ENCODE peak calls at places on chromosomes 13 and 19, in seven cellular contexts. C, T, P, Z, B, V and W are unnamed samples.
A peak's percentile ranks its signal among the peaks of the same experiment; 100 is the strongest.

GRCh38 chr13:112053167-112053743 is 13.7 kb upstream of the SOX1 start:
- DNase-seq in C (no peak), T (no peak), P (no peak), Z (no peak), B (no peak), V (no peak), W (no peak)

GRCh38 chr19:45401815-45402468 is 2.9 kb downstream of the PPP1R13L start:
- DNase-seq in C (peak; percentile 36), T (no peak), P (no peak), Z (no peak), B (no peak), V (no peak), W (no peak)

GRCh38 chr13:90510319-90510718 is 837.2 kb upstream of the MIR17HG start:
- DNase-seq in C (no peak), T (no peak), P (no peak), Z (no peak), B (no peak), V (no peak), W (no peak)

GRCh38 chr19:55649579-55650557 is 1.9 kb downstream of the CCDC106 start:
- DNase-seq in C (peak; percentile 81), T (no peak), P (no peak), Z (no peak), B (no peak), V (peak; percentile 45), W (no peak)

GRCh38 chr13:31786011-31786410 is 46.7 kb downstream of the RXFP2 start:
- DNase-seq in C (no peak), T (no peak), P (no peak), Z (no peak), B (no peak), V (no peak), W (no peak)

GRCh38 chr13:60572855-60573254 is 175.8 kb downstream of the TDRD3 start:
- DNase-seq in C (no peak), T (no peak), P (peak; percentile 62), Z (no peak), B (no peak), V (no peak), W (no peak)

GRCh38 chr13:50788551-50788950 is 54.9 kb downstream of the DLEU7 start:
- DNase-seq in C (no peak), T (no peak), P (no peak), Z (no peak), B (no peak), V (no peak), W (no peak)

GRCh38 chr13:44063467-44063866 is 183.8 kb downstream of the LACC1 start:
- DNase-seq in C (no peak), T (no peak), P (no peak), Z (no peak), B (no peak), V (no peak), W (no peak)

GRCh38 chr13:113123226-113124150 is 889 bp downstream of the F10 start:
- DNase-seq in C (no peak), T (no peak), P (no peak), Z (no peak), B (no peak), V (no peak), W (no peak)

GRCh38 chr13:36965767-36966166 is 33.4 kb downstream of the ALG5 start:
- DNase-seq in C (no peak), T (peak; percentile 14), P (no peak), Z (no peak), B (peak; percentile 16), V (no peak), W (no peak)

GRCh38 chr19:51259348-51260245 is 8.7 kb downstream of the SIGLECL1 start:
- DNase-seq in C (peak; percentile 70), T (no peak), P (peak; percentile 27), Z (no peak), B (no peak), V (no peak), W (no peak)

GRCh38 chr19:6498294-6499036 is 3.6 kb downstream of the TUBB4A start:
- DNase-seq in C (no peak), T (no peak), P (no peak), Z (no peak), B (no peak), V (no peak), W (no peak)

GRCh38 chr19:56670961-56671612 is 470 bp downstream of the ZNF835 start:
- DNase-seq in C (no peak), T (no peak), P (no peak), Z (no peak), B (no peak), V (no peak), W (no peak)

GRCh38 chr13:101209206-101209893 is 207.0 kb downstream of the NALCN start:
- DNase-seq in C (no peak), T (no peak), P (no peak), Z (no peak), B (no peak), V (no peak), W (no peak)

GRCh38 chr13:44354884-44355283 is 18.7 kb upstream of the SERP2 start:
- DNase-seq in C (no peak), T (no peak), P (no peak), Z (no peak), B (no peak), V (no peak), W (no peak)

GRCh38 chr13:43185206-43185605 is 161.8 kb downstream of the DNAJC15 start:
- DNase-seq in C (no peak), T (no peak), P (no peak), Z (no peak), B (no peak), V (no peak), W (no peak)

GRCh38 chr13:109205315-109205714 is 575.9 kb downstream of the MYO16 start:
- DNase-seq in C (no peak), T (no peak), P (no peak), Z (no peak), B (no peak), V (no peak), W (no peak)

GRCh38 chr19:43478323-43478722 is 12.9 kb upstream of the LYPD3 start:
- DNase-seq in C (no peak), T (no peak), P (no peak), Z (no peak), B (no peak), V (peak; percentile 1), W (no peak)

DNA sequence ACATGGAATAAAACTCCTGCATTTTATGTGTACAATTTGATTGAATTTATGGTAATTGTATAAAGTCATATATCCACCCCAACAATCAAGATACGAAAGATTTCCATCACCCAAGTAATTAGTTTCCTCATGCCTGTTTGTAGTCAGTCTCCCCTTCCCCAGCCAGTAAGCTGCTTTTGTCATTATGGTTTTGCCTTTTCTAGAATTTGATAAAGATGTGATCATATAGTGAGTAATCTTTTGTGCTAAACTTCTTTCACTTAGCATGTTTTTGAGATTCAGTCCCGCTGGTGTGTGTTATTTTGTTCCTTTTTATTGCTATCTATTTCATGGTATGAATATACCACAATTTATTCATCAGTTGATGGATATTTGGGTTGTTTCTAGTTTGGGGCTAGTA is 16.0 kb downstream of the ITM2B start:
- DNase-seq in C (no peak), T (no peak), P (no peak), Z (no peak), B (no peak), V (no peak), W (no peak)
- TF ChIP-seq CTCF in C (no peak), T (no peak), P (no peak), Z (no peak), B (no peak), V (no peak), W (no peak)

DNA sequence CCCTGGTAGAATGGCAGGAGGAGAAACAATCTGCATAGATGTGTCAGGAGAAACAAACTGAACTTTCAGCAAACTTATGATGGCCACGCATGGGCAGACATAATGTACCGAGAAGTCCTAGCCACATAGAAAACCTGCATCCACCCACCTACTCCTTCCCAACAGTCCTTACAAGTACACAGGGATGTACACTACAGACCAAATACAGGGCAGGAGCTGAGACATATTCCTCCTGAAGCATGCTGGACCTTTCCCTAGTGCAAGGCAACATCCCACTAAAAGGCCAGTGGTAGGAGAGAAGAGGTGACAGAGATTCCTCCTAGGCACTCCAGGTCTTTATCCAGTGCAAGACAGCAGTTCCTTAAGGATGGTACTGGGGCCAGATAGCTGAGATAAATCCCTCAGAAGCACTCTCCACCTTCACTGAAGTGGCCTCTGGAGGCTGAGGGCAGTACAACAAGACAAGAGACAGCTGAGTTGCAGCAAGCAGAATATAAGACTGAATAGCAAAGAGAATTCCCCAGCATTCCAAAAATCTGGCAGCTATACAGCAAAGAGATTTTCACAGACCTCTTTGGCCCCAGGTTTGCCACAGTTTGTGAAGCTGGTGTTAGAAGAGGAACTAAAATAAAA is 18.3 kb downstream of the VWA8 start:
- DNase-seq in C (no peak), T (no peak), P (peak; percentile 39), Z (no peak), B (peak; percentile 29), V (no peak), W (no peak)
- TF ChIP-seq CTCF in C (no peak), T (peak; percentile 45), P (peak; percentile 51), Z (peak; percentile 40), B (peak; percentile 56), V (no peak), W (peak; percentile 41)

DNA sequence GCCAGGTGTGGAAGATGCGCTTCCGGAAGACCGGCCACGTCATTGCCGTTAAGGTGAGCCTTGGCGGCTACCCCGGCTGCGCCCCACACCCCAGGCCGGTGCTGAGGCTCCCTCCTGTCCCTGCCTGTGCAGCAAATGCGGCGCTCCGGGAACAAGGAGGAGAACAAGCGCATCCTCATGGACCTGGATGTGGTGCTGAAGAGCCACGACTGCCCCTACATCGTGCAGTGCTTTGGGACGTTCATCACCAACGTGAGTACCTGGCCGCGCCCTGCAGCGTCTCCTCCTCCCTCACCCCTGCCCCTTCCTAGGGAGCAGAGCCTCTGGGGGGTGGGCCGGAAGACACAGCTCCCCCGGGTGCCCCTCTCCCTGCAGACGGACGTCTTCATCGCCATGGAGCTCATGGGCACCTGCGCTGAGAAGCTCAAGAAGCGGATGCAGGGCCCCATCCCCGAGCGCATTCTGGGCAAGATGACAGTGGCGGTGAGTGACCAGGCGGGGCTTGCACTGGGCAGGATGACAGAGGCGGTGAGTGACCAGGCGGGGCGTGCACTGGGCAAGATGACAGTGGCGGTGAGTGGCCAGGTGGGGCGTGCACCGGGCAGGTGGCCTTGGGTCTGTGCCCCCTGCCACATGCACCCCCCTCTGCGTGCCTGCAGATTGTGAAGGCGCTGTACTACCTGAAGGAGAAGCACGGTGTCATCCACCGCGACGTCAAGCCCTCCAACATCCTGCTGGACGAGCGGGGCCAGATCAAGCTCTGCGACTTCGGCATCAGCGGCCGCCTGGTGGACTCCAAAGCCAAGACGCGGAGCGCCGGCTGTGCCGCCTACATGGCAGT is 4.1 kb upstream of the TGFBR3L start:
- DNase-seq in C (no peak), T (no peak), P (no peak), Z (no peak), B (no peak), V (peak; percentile 74), W (no peak)
- TF ChIP-seq CTCF in C (no peak), T (no peak), P (no peak), Z (no peak), B (no peak), V (no peak), W (no peak)

GRCh38 chr19:39532233-39533002 is at the start of gene EID2B:
- DNase-seq in C (peak; percentile 95), T (peak; percentile 91), P (peak; percentile 99), Z (peak; percentile 90), B (peak; percentile 94), V (peak; percentile 99), W (peak; percentile 85)
- TF ChIP-seq CTCF in C (peak; percentile 98), T (peak; percentile 95), P (peak; percentile 94), Z (peak; percentile 88), B (peak; percentile 98), V (peak; percentile 97), W (peak; percentile 99)